ENCODE peak calls at places on chromosome 17, in six cellular contexts. Z is progenitor cell of endocrine pancreas, B is pancreas, E is right lobe of liver, H is omental fat pad, J is colonic mucosa. F is an unnamed sample.

GRCh38 chr17:38748329-38749221 is at the start of gene PCGF2:
- DNase-seq in H (peak), Z (peak), J (peak), E (peak), B (peak), F (peak)

GRCh38 chr17:39981207-39982068 is 831 bp downstream of the PSMD3 start:
- DNase-seq in H (no peak), Z (no peak), B (no peak), E (no peak), J (no peak), F (no peak)

GRCh38 chr17:1078831-1079561 is 82.1 kb downstream of the TIMM22 start:
- DNase-seq in B (no peak), H (no peak), E (no peak), Z (no peak), J (no peak), F (peak)

GRCh38 chr17:79933863-79934652 is 94.8 kb upstream of the CBX4 start:
- DNase-seq in E (no peak), H (no peak), J (no peak), B (no peak), Z (no peak), F (no peak)

GRCh38 chr17:36703860-36704266 is 102.5 kb downstream of the MRM1 start:
- DNase-seq in J (peak), E (no peak), Z (peak), B (peak), H (no peak), F (peak)

GRCh38 chr17:69883139-69883538 is 191.9 kb upstream of the KCNJ16 start:
- DNase-seq in B (no peak), H (no peak), E (no peak), J (no peak), Z (no peak), F (no peak)

GRCh38 chr17:77449908-77450741 is 309.4 kb downstream of the SEC14L1 start:
- DNase-seq in B (no peak), Z (no peak), H (no peak), E (no peak), J (peak), F (peak)

GRCh38 chr17:49554694-49555494 is 20.8 kb upstream of the NXPH3 start:
- DNase-seq in J (no peak), Z (no peak), H (no peak), B (no peak), E (no peak), F (no peak)

GRCh38 chr17:76408037-76408849 is 23.8 kb downstream of the SPHK1 start:
- DNase-seq in B (peak), H (no peak), E (peak), Z (peak), J (peak), F (peak)

GRCh38 chr17:17859909-17860760 is 23.3 kb upstream of the SREBF1 start:
- DNase-seq in Z (peak), J (peak), E (peak), B (peak), H (no peak), F (peak)

GRCh38 chr17:7323731-7324437 is 5.3 kb downstream of the NEURL4 start:
- DNase-seq in Z (peak), B (no peak), J (peak), H (no peak), E (no peak), F (peak)

GRCh38 chr17:45223541-45224528 is 2.1 kb downstream of the FMNL1 start:
- DNase-seq in H (no peak), J (peak), Z (no peak), E (no peak), B (no peak), F (no peak)

GRCh38 chr17:81329279-81329926 is 34.3 kb upstream of the SLC38A10 start:
- DNase-seq in H (peak), B (peak), E (peak), Z (no peak), J (peak), F (peak)

GRCh38 chr17:28306954-28307401 is 12.0 kb upstream of the TMEM97 start:
- DNase-seq in H (no peak), B (no peak), J (no peak), Z (no peak), E (no peak), F (no peak)

GRCh38 chr17:5584383-5584951 is at the start of gene NLRP1:
- DNase-seq in H (peak), J (peak), E (peak), Z (no peak), B (peak), F (no peak)

GRCh38 chr17:63433746-63434591 is 12.1 kb downstream of the CYB561 start:
- DNase-seq in B (peak), H (peak), Z (no peak), J (peak), E (peak), F (no peak)

GRCh38 chr17:33292981-33293867 is at the start of gene ASIC2:
- DNase-seq in H (no peak), Z (peak), J (peak), B (no peak), E (no peak), F (peak)
- TF ChIP-seq CTCF in H (no peak), Z (no peak), J (no peak), B (no peak), E (no peak), F (no peak)

GRCh38 chr17:57811633-57812280 is 38.1 kb downstream of the MRPS23 start:
- DNase-seq in Z (no peak), B (no peak), J (no peak), E (no peak), H (no peak), F (no peak)

GRCh38 chr17:57809879-57810278 is 40.0 kb downstream of the MRPS23 start:
- DNase-seq in E (no peak), H (no peak), B (no peak), J (no peak), Z (no peak), F (no peak)

GRCh38 chr17:57808882-57809281 is 41.0 kb downstream of the MRPS23 start:
- DNase-seq in B (no peak), J (no peak), E (no peak), H (no peak), Z (no peak), F (no peak)

GRCh38 chr17:57806083-57806830 is 43.6 kb downstream of the MRPS23 start:
- DNase-seq in J (no peak), E (no peak), B (no peak), Z (no peak), H (no peak), F (no peak)

DNA sequence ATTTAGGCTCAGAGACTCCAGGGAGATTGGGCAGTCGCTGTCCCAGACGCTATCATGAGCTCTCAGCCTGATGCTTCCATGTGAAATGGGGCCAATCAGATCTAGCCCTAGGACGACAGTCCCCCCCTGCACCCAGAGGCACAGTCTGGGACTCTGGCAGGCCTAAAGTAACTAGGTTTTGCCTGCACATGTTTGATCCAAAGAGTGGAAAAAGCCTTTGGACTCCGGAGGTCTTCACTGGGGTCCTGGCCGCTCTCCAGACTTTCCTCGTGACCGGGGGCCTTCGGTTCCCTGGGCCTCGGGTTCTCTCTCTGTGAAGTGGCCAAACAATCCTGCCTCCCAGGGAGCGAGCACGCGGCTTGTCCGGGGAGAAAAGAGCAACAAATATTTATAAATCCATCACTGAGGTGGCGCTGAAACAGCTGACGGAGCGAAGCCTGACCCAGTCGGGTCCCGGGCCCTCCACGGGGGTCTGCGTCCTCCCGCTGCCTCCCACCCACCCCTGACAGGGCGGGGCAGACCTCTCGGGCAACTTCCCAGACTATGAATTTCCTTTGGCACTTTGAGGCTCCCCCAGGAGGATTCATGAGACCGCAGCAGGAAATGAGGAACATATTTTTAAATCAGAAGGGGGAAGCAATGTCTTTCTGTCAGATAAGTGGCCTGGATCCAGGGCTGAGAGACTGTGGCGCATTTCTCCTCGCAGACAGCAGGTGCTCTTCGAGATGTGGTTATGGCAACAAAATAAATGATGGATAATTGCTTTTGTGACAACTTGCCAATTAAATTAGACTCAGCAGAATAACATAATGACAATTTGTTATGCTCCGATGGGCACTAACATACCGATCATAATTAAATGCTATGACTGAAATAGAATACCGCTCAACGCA is 38.9 kb downstream of the MRPS23 start:
- DNase-seq in Z (no peak), J (peak), B (peak), H (no peak), E (no peak), F (peak)
- TF ChIP-seq CTCF in Z (no peak), J (no peak), B (no peak), H (no peak), E (no peak), F (no peak)

GRCh38 chr17:10718547-10718946 is 11.3 kb downstream of the TMEM220 start:
- DNase-seq in Z (no peak), B (no peak), E (no peak), J (no peak), H (no peak), F (no peak)
- TF ChIP-seq CTCF in Z (no peak), B (no peak), E (no peak), J (no peak), H (no peak), F (no peak)

GRCh38 chr17:82776454-82776853 is 24.6 kb downstream of the TBCD start:
- DNase-seq in H (no peak), E (no peak), Z (no peak), J (no peak), B (no peak), F (no peak)

GRCh38 chr17:82780195-82780594 is 28.3 kb downstream of the TBCD start:
- DNase-seq in J (no peak), B (no peak), H (no peak), E (no peak), Z (no peak), F (no peak)

GRCh38 chr17:82772026-82772425 is 20.2 kb downstream of the TBCD start:
- DNase-seq in E (peak), B (no peak), H (no peak), Z (no peak), J (peak), F (no peak)

GRCh38 chr17:82779541-82779940 is 27.7 kb downstream of the TBCD start:
- DNase-seq in H (no peak), Z (no peak), E (no peak), B (no peak), J (no peak), F (no peak)

GRCh38 chr17:82775033-82775823 is 23.4 kb downstream of the TBCD start:
- DNase-seq in Z (peak), H (peak), E (peak), B (peak), J (peak), F (peak)
- TF ChIP-seq CTCF in Z (peak), H (no peak), E (peak), B (peak), J (peak), F (peak)

F was measured in nephron progenitor cell.